ENCODE peak calls at places on chromosome 9, in nine cellular contexts. O, W, B, D, Z, H, P, L and G are unnamed samples.

GRCh38 chr9:14349141-14349817 is 35.3 kb upstream of the NFIB start:
- DNase-seq in L (no peak), H (no peak), D (no peak), Z (no peak), P (no peak), W (no peak), B (no peak), O (peak; percentile 38), G (no peak)

GRCh38 chr9:121837113-121838010 is 185.9 kb downstream of the DAB2IP start:
- DNase-seq in H (no peak), B (no peak), D (no peak), W (no peak), O (no peak), P (no peak), L (no peak), Z (no peak), G (no peak)

GRCh38 chr9:117415584-117415937 is 704 bp upstream of the ASTN2 start:
- DNase-seq in P (no peak), H (no peak), D (no peak), B (no peak), W (no peak), L (no peak), Z (no peak), O (no peak), G (no peak)

GRCh38 chr9:82255533-82255932 is 267.0 kb downstream of the SPATA31D1 start:
- DNase-seq in W (no peak), L (no peak), P (no peak), O (no peak), H (no peak), D (no peak), Z (no peak), B (no peak), G (no peak)

GRCh38 chr9:86257406-86257805 is 2.1 kb downstream of the C9orf153 start:
- DNase-seq in P (no peak), L (no peak), B (no peak), O (no peak), H (no peak), D (peak; percentile 60), Z (no peak), W (no peak), G (no peak)

GRCh38 chr9:137318976-137319375 is 16.9 kb upstream of the NRARP start:
- DNase-seq in P (no peak), O (peak; percentile 90), D (no peak), H (no peak), W (peak; percentile 48), B (no peak), L (no peak), Z (no peak), G (no peak)

GRCh38 chr9:27154923-27155322 is 45.9 kb downstream of the TEK start:
- DNase-seq in L (peak; percentile 29), D (no peak), W (peak; percentile 94), Z (no peak), P (no peak), H (no peak), O (peak; percentile 97), B (peak; percentile 85), G (no peak)

GRCh38 chr9:72894342-72894741 is 58.5 kb downstream of the ALDH1A1 start:
- DNase-seq in P (no peak), W (peak; percentile 11), B (no peak), O (no peak), L (peak; percentile 83), Z (no peak), D (no peak), H (no peak), G (no peak)

GRCh38 chr9:130823435-130823834 is 11.6 kb upstream of the ABL1 start:
- DNase-seq in O (no peak), Z (no peak), W (peak; percentile 52), L (no peak), P (no peak), B (no peak), H (no peak), D (no peak), G (no peak)

GRCh38 chr9:134962998-134963364 is 45.3 kb upstream of the FCN1 start:
- DNase-seq in W (no peak), P (no peak), Z (no peak), L (no peak), B (no peak), O (no peak), H (no peak), D (no peak), G (no peak)

GRCh38 chr9:83544002-83544698 is 5.9 kb upstream of the FRMD3 start:
- DNase-seq in H (peak; percentile 80), L (peak; percentile 70), D (peak; percentile 78), Z (no peak), O (peak; percentile 85), W (peak; percentile 57), B (peak; percentile 50), P (no peak), G (peak; percentile 57)

GRCh38 chr9:114093031-114093471 is 6.0 kb downstream of the KIF12 start:
- DNase-seq in L (no peak), B (no peak), W (no peak), P (no peak), Z (no peak), H (no peak), O (no peak), D (no peak), G (no peak)

GRCh38 chr9:131618071-131618479 is 72.8 kb downstream of the PRRT1B start:
- DNase-seq in L (no peak), W (no peak), D (peak; percentile 98), H (no peak), Z (no peak), P (no peak), B (peak; percentile 34), O (peak; percentile 84), G (no peak)

GRCh38 chr9:135617991-135618411 is 21.3 kb downstream of the GLT6D1 start:
- DNase-seq in L (no peak), Z (no peak), H (no peak), O (no peak), B (no peak), P (no peak), D (no peak), W (no peak), G (no peak)

GRCh38 chr9:95463145-95464060 is 53.4 kb downstream of the PTCH1 start:
- DNase-seq in B (no peak), D (no peak), Z (no peak), L (no peak), H (peak; percentile 18), W (no peak), O (no peak), P (no peak), G (no peak)

GRCh38 chr9:4146293-4146692 is 153.6 kb downstream of the GLIS3 start:
- DNase-seq in O (no peak), W (no peak), P (no peak), B (no peak), L (no peak), D (no peak), Z (no peak), H (no peak), G (no peak)